ENCODE peak calls at places on chromosomes 2 and 18, in four cellular contexts. Q, Z, H and A are unnamed samples.
A peak's percentile ranks its signal among the peaks of the same experiment; 100 is the strongest.

GRCh38 chr2:25899404-25899925 is 21.2 kb upstream of the ASXL2 start:
- DNase-seq in Q (no peak), Z (no peak), H (no peak), A (peak; percentile 28)

GRCh38 chr2:45965841-45966498 is 314.5 kb downstream of the PRKCE start:
- DNase-seq in H (no peak), Z (no peak), Q (no peak), A (no peak)

GRCh38 chr2:102056079-102056581 is 64.4 kb downstream of the IL1R2 start:
- DNase-seq in Q (no peak), Z (no peak), H (no peak), A (no peak)

GRCh38 chr2:129915303-129915840 is 64.1 kb upstream of the RAB6C start:
- DNase-seq in Q (no peak), H (no peak), Z (no peak), A (peak; percentile 23)

GRCh38 chr18:21949326-21950015 is 208.9 kb downstream of the MIB1 start:
- DNase-seq in Q (no peak), Z (peak; percentile 32), H (no peak), A (peak; percentile 27)

GRCh38 chr2:40451926-40452605 is at the start of gene SLC8A1:
- DNase-seq in Z (no peak), H (peak; percentile 51), Q (no peak), A (no peak)

GRCh38 chr18:10566390-10566789 is 40.6 kb downstream of the NAPG start:
- DNase-seq in Z (peak; percentile 9), Q (no peak), H (no peak), A (no peak)

GRCh38 chr2:212994976-212995375 is 156.4 kb downstream of the IKZF2 start:
- DNase-seq in Q (no peak), Z (peak; percentile 51), H (no peak), A (peak; percentile 46)

GRCh38 chr2:3959372-3959771 is 256.0 kb downstream of the DCDC2C start:
- DNase-seq in Q (peak; percentile 53), H (peak; percentile 60), Z (peak; percentile 46), A (peak; percentile 44)

GRCh38 chr2:9152975-9153402 is 53.6 kb upstream of the ASAP2 start:
- DNase-seq in Q (no peak), Z (no peak), H (peak; percentile 7), A (no peak)

GRCh38 chr2:24489942-24490673 is 946 bp upstream of the NCOA1 start:
- DNase-seq in H (no peak), Q (no peak), Z (peak; percentile 83), A (peak; percentile 77)

GRCh38 chr2:173716458-173717052 is 248.6 kb downstream of the SP3 start:
- DNase-seq in Q (no peak), Z (peak; percentile 16), H (no peak), A (peak; percentile 97)

GRCh38 chr2:126329152-126329551 is 326.8 kb upstream of the GYPC start:
- DNase-seq in Q (no peak), H (no peak), Z (no peak), A (no peak)

GRCh38 chr2:17309186-17309585 is 209.1 kb downstream of the RAD51AP2 start:
- DNase-seq in Q (no peak), Z (no peak), H (no peak), A (no peak)

GRCh38 chr2:71613953-71614925 is 160.9 kb downstream of the DYSF start:
- DNase-seq in Q (no peak), H (no peak), Z (no peak), A (no peak)

GRCh38 chr2:155708052-155708451 is 624.5 kb downstream of the NR4A2 start:
- DNase-seq in H (peak; percentile 4), Q (peak; percentile 18), Z (peak; percentile 19), A (peak; percentile 20)

GRCh38 chr18:8121942-8122480 is 487.2 kb upstream of the RAB12 start:
- DNase-seq in Q (no peak), Z (peak; percentile 77), H (no peak), A (peak; percentile 53)

GRCh38 chr2:14182227-14182946 is 450.1 kb upstream of the LRATD1 start:
- DNase-seq in Z (no peak), H (no peak), Q (no peak), A (no peak)

GRCh38 chr2:55437515-55438390 is 18.1 kb upstream of the CCDC88A start:
- DNase-seq in H (no peak), Q (no peak), Z (no peak), A (no peak)

GRCh38 chr18:23761941-23762340 is 72.7 kb downstream of the LAMA3 start:
- DNase-seq in Q (no peak), H (no peak), Z (no peak), A (no peak)

GRCh38 chr2:118123561-118124232 is 35.4 kb downstream of the INSIG2 start:
- DNase-seq in H (no peak), Z (peak; percentile 81), Q (no peak), A (peak; percentile 99)

GRCh38 chr18:48921305-48922202 is 29.2 kb downstream of the SMAD7 start:
- DNase-seq in Q (no peak), Z (no peak), H (no peak), A (no peak)

GRCh38 chr2:178882666-178883440 is 75.6 kb upstream of the TTN start:
- DNase-seq in H (no peak), Q (no peak), Z (peak; percentile 71), A (peak; percentile 91)